ENCODE peak calls at places on chromosomes 3 and 15, in four cellular contexts. S, U, K and B are unnamed samples.

GRCh38 chr3:81713018-81713417 is 48.4 kb downstream of the GBE1 start:
- DNase-seq in K (no peak), U (no peak), S (no peak), B (no peak)

GRCh38 chr3:177426151-177426904 is 229.0 kb upstream of the TBL1XR1 start:
- DNase-seq in K (no peak), U (no peak), S (no peak), B (peak)

GRCh38 chr15:89673162-89673506 is 6.0 kb downstream of the PLIN1 start:
- DNase-seq in S (no peak), K (no peak), U (no peak), B (no peak)

GRCh38 chr3:193788189-193788946 is 195.4 kb downstream of the OPA1 start:
- DNase-seq in S (no peak), K (peak), U (no peak), B (no peak)

GRCh38 chr3:188476930-188477329 is 323.0 kb downstream of the LPP start:
- DNase-seq in S (no peak), U (no peak), K (no peak), B (no peak)

GRCh38 chr3:155425351-155425750 is 131.9 kb upstream of the STRIT1 start:
- DNase-seq in U (no peak), S (no peak), K (no peak), B (no peak)

GRCh38 chr15:43292375-43293078 is 25.8 kb upstream of the TGM5 start:
- DNase-seq in S (no peak), U (peak), K (no peak), B (no peak)

GRCh38 chr15:38401716-38402115 is 52.2 kb upstream of the FAM98B start:
- DNase-seq in U (no peak), S (no peak), K (peak), B (no peak)

GRCh38 chr15:94141802-94142201 is 89.6 kb upstream of the MCTP2 start:
- DNase-seq in U (no peak), S (no peak), K (no peak), B (no peak)

GRCh38 chr3:16399473-16399872 is 114.0 kb downstream of the RFTN1 start:
- DNase-seq in K (peak), U (no peak), S (no peak), B (peak)

GRCh38 chr3:137514853-137515252 is 249.3 kb upstream of the SOX14 start:
- DNase-seq in S (no peak), K (no peak), U (no peak), B (no peak)

GRCh38 chr15:80768158-80768557 is 11.0 kb upstream of the CEMIP start:
- DNase-seq in U (no peak), K (no peak), S (no peak), B (no peak)

GRCh38 chr15:40054746-40055575 is 16.0 kb upstream of the SRP14 start:
- DNase-seq in U (no peak), K (peak), S (peak), B (no peak)

GRCh38 chr15:55402707-55403106 is 5.5 kb downstream of the CCPG1 start:
- DNase-seq in K (peak), S (no peak), U (no peak), B (no peak)

GRCh38 chr3:150238043-150238802 is 169.9 kb upstream of the TSC22D2 start:
- DNase-seq in K (no peak), U (no peak), S (no peak), B (no peak)

GRCh38 chr3:138328341-138328740 is 1.3 kb downstream of the NME9 start:
- DNase-seq in K (no peak), S (no peak), U (no peak), B (no peak)

GRCh38 chr15:62280625-62281024 is 115.5 kb upstream of the C2CD4B start:
- DNase-seq in K (no peak), U (no peak), S (no peak), B (no peak)

GRCh38 chr3:56806407-56806806 is 4.7 kb upstream of the ARHGEF3 start:
- DNase-seq in K (no peak), S (no peak), U (no peak), B (no peak)

GRCh38 chr3:112689989-112690388 is 49.0 kb upstream of the CCDC80 start:
- DNase-seq in U (no peak), S (no peak), K (no peak), B (no peak)

GRCh38 chr3:13288732-13289718 is 131.1 kb downstream of the NUP210 start:
- DNase-seq in K (no peak), U (no peak), S (peak), B (no peak)

GRCh38 chr3:8497582-8497981 is 4.0 kb upstream of the LMCD1 start:
- DNase-seq in S (no peak), U (no peak), K (no peak), B (no peak)

GRCh38 chr3:192831111-192831644 is 86.5 kb downstream of the MB21D2 start:
- DNase-seq in S (no peak), U (peak), K (peak), B (peak)

GRCh38 chr15:68057089-68057488 is 3.0 kb downstream of the PIAS1 start:
- DNase-seq in K (no peak), U (no peak), S (no peak), B (no peak)

GRCh38 chr3:159739166-159739565 is 249.5 kb upstream of the IL12A start:
- DNase-seq in U (no peak), S (no peak), K (no peak), B (no peak)

GRCh38 chr3:176816937-176817336 is 380.3 kb downstream of the TBL1XR1 start:
- DNase-seq in S (no peak), U (no peak), K (no peak), B (no peak)

GRCh38 chr3:65734382-65734781 is 304.3 kb downstream of the MAGI1 start:
- DNase-seq in U (no peak), S (no peak), K (no peak), B (no peak)

GRCh38 chr3:128152419-128153155 is 694 bp upstream of the EEFSEC start:
- DNase-seq in U (no peak), K (no peak), S (no peak), B (no peak)

GRCh38 chr15:41930221-41930866 is 36.5 kb upstream of the SPTBN5 start:
- DNase-seq in K (peak), U (peak), S (no peak), B (peak)

GRCh38 chr3:151581046-151581445 is 120.2 kb upstream of the IGSF10 start:
- DNase-seq in S (no peak), U (no peak), K (peak), B (peak)

GRCh38 chr3:126618021-126618420 is 36.9 kb downstream of the TXNRD3 start:
- DNase-seq in U (peak), K (peak), S (no peak), B (no peak)

GRCh38 chr3:46725663-46726314 is 8.1 kb upstream of the PRSS50 start:
- DNase-seq in K (peak), S (no peak), U (no peak), B (no peak)

GRCh38 chr15:67025719-67026118 is 39.7 kb upstream of the SMAD3 start:
- DNase-seq in S (no peak), K (peak), U (no peak), B (peak)

GRCh38 chr3:170387952-170388351 is 30.4 kb downstream of the SKIL start:
- DNase-seq in U (peak), S (no peak), K (no peak), B (no peak)

GRCh38 chr3:28703858-28704257 is 355.2 kb upstream of the AZI2 start:
- DNase-seq in U (no peak), K (no peak), S (no peak), B (no peak)
- H3K4me3 ChIP-seq in U (no peak), K (no peak), S (no peak), B (no peak)

GRCh38 chr3:191136347-191136746 is 62.7 kb upstream of the OSTN start:
- DNase-seq in K (peak), U (no peak), S (no peak), B (no peak)
- TF ChIP-seq CTCF in K (peak), U (no peak), S (peak), B (peak)

GRCh38 chr3:26307805-26308204 is 314.8 kb upstream of the LRRC3B start:
- DNase-seq in U (no peak), S (no peak), K (no peak), B (no peak)
- H3K4me3 ChIP-seq in U (no peak), S (no peak), K (no peak), B (no peak)

DNA sequence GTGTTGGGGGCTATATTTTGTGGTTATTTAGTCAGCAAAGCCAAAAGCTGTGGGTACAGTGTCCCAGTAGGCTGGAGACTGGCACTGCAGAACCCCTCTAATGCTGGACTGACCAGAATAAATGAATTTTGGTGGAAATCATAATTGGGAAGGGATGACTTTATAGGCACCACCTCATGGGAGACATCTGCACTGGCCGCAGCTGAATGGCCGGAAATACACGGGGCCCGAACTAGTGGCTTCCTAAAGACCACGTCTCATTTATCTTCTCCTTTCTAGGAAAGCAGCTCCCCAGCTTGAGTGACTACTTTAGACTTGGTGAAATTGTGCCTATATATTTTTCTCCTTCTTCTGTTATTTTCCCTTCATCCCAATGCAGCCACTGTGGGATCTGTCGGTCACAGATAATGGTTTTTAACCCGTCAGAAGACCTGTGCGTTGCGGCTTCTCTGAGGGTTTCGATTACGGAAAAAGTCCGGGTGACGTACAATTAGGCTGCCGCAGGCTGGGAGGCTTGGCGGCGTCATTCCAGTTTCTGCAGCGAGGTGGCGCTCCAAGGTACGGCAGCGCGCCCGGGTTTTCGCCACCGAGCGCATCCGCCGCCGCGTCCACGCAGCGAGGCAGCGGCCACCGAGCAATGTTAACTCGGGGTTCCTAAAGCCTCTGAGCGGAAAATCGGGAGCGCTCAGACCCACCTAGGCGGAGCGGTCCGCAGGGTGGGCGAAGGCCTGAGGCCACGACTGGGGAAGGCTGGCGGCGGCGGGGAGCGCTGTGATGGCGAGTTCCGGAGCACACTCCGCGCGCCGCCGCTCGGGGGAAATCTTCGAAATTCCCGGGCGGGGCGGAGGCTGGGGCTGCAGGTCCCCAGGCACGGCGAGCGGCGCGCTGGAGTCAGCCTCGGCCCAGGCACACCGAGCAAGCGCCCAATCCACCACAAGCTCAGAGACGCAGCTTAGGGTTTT is 26.3 kb downstream of the NR2F2 start:
- DNase-seq in U (no peak), S (peak), K (peak), B (no peak)
- TF ChIP-seq CTCF in U (peak), S (peak), K (peak), B (peak)

GRCh38 chr3:52830535-52831258 is at the start of gene ITIH4:
- DNase-seq in U (no peak), K (no peak), S (no peak), B (no peak)
- H3K4me3 ChIP-seq in U (no peak), K (no peak), S (no peak), B (no peak)

GRCh38 chr3:121232309-121233225 is 313.2 kb downstream of the POLQ start:
- DNase-seq in U (no peak), K (no peak), S (no peak), B (no peak)

GRCh38 chr3:121231872-121232271 is 313.9 kb downstream of the POLQ start:
- DNase-seq in U (no peak), K (no peak), S (no peak), B (no peak)

DNA sequence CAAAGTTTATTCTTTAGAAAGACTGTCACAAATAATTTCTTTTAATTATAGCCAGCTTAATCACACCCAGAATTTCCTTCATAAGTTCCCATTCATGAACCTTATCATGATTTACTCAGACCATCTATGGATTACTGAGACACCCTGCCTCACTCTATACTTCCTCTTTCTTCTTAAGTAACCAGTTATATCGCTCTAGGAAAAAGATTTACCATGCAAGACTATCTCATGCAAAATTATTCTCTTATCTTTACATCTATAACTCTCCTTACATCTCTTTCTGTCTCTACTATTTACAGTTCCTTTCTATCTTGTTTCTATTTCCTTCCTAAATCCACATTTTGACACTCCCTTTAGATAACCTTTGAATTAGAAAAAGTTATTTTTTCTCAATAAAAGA is 316.8 kb downstream of the POLQ start:
- DNase-seq in S (no peak), U (no peak), K (no peak), B (no peak)
- TF ChIP-seq CTCF in S (no peak), U (no peak), K (no peak), B (no peak)